ENCODE peak calls at places on chromosomes 7 and 10, in seven cellular contexts. G, O, P, M, D, C and X are unnamed samples.
A peak's percentile ranks its signal among the peaks of the same experiment; 100 is the strongest.

GRCh38 chr10:21499910-21500577 is 25.4 kb downstream of the SKIDA1 start:
- DNase-seq in M (no peak), G (no peak), D (no peak), O (no peak), C (no peak), P (no peak), X (peak; percentile 79)

GRCh38 chr7:55160539-55160938 is 141.7 kb downstream of the EGFR start:
- DNase-seq in C (no peak), G (no peak), D (no peak), P (no peak), O (no peak), M (no peak), X (no peak)

GRCh38 chr7:11760372-11760771 is 71.6 kb downstream of the THSD7A start:
- DNase-seq in O (no peak), P (no peak), G (no peak), D (no peak), C (no peak), M (no peak), X (no peak)

GRCh38 chr10:81920213-81920829 is 45.3 kb downstream of the NRG3 start:
- DNase-seq in C (no peak), D (no peak), M (peak; percentile 1), O (no peak), G (peak; percentile 5), P (no peak), X (peak; percentile 34)

GRCh38 chr7:131071786-131072504 is 255.7 kb upstream of the MKLN1 start:
- DNase-seq in P (no peak), C (peak; percentile 51), G (peak; percentile 48), O (no peak), D (no peak), M (no peak), X (no peak)

GRCh38 chr10:43931308-43931930 is 282.7 kb upstream of the ZNF32 start:
- DNase-seq in P (no peak), C (no peak), O (no peak), D (no peak), G (no peak), M (no peak), X (no peak)

GRCh38 chr7:156158213-156158612 is 345.9 kb upstream of the SHH start:
- DNase-seq in C (no peak), O (no peak), P (no peak), D (no peak), G (no peak), M (no peak), X (no peak)

GRCh38 chr10:4651404-4652037 is 174.5 kb upstream of the AKR1E2 start:
- DNase-seq in D (no peak), M (no peak), O (no peak), G (peak; percentile 54), P (no peak), C (no peak), X (no peak)

GRCh38 chr7:116863168-116863670 is 832 bp downstream of the CAPZA2 start:
- DNase-seq in O (no peak), C (peak; percentile 72), G (peak; percentile 20), P (peak; percentile 77), D (no peak), M (no peak), X (no peak)

GRCh38 chr7:8566016-8566415 is 132.6 kb downstream of the NXPH1 start:
- DNase-seq in G (no peak), P (no peak), O (no peak), M (no peak), D (no peak), C (no peak), X (no peak)

GRCh38 chr7:125830743-125831142 is 901.1 kb upstream of the POT1 start:
- DNase-seq in M (no peak), O (no peak), P (no peak), C (no peak), D (no peak), G (no peak), X (no peak)